ENCODE peak calls at places on chromosomes 12 and 14, in five cellular contexts. M, D, I, X and C are unnamed samples. For H3K9me3 and H3K4me1, the result is how much of the 10 kb centered on the place peaks cover.

GRCh38 chr12:111428728-111429175 is 23.0 kb downstream of the SH2B3 start:
- DNase-seq in M (no peak), D (peak), I (peak), X (no peak), C (no peak)

GRCh38 chr14:88613552-88614010 is 50.7 kb downstream of the ZC3H14 start:
- DNase-seq in M (no peak), D (no peak), I (no peak), X (no peak), C (no peak)

GRCh38 chr14:75197338-75197737 is 20.9 kb upstream of the TMED10 start:
- DNase-seq in I (no peak), M (no peak), X (no peak), D (no peak), C (no peak)

GRCh38 chr14:64235652-64236640 is 58.2 kb downstream of the ESR2 start:
- DNase-seq in I (no peak), X (no peak), D (peak), M (no peak), C (no peak)

GRCh38 chr12:20262131-20262530 is 106.2 kb upstream of the PDE3A start:
- DNase-seq in D (no peak), X (no peak), I (no peak), M (no peak), C (no peak)

GRCh38 chr12:15978431-15978950 is 67.4 kb downstream of the DERA start:
- DNase-seq in I (no peak), M (no peak), X (no peak), D (no peak), C (no peak)

GRCh38 chr14:61188936-61189808 is 92.0 kb downstream of the TMEM30B start:
- DNase-seq in D (no peak), I (peak), M (peak), X (peak), C (no peak)

GRCh38 chr12:71558445-71558844 is 105.2 kb downstream of the ZFC3H1 start:
- DNase-seq in D (no peak), I (no peak), X (no peak), M (no peak), C (no peak)

GRCh38 chr12:14960548-14961465 is 594 bp downstream of the ARHGDIB start:
- DNase-seq in X (no peak), D (peak), I (peak), M (no peak), C (peak)

GRCh38 chr12:68745376-68745903 is 536 bp upstream of the SLC35E3 start:
- DNase-seq in I (no peak), X (no peak), M (no peak), D (peak), C (no peak)

GRCh38 chr14:101707285-101707842 is 54.1 kb upstream of the PPP2R5C start:
- DNase-seq in X (peak), I (no peak), D (peak), M (peak), C (no peak)

GRCh38 chr14:45526715-45527549 is 273.9 kb upstream of the MIS18BP1 start:
- DNase-seq in X (peak), I (no peak), M (peak), D (peak), C (no peak)

GRCh38 chr12:57127101-57127709 is 1.1 kb upstream of the LRP1 start:
- DNase-seq in X (peak), I (peak), M (peak), D (peak), C (peak)

GRCh38 chr14:105144666-105145380 is 23.8 kb downstream of the JAG2 start:
- DNase-seq in D (no peak), I (peak), M (no peak), X (no peak), C (no peak)

GRCh38 chr14:69886843-69887242 is 7.6 kb downstream of the SMOC1 start:
- DNase-seq in X (no peak), I (no peak), D (no peak), M (no peak), C (no peak)

GRCh38 chr12:55720071-55720564 is at the start of gene RDH5:
- DNase-seq in X (no peak), M (peak), I (peak), D (no peak), C (no peak)
- H3K4me3 ChIP-seq in X (no peak), M (no peak), I (peak), D (no peak), C (no peak)

GRCh38 chr14:40197344-40197743 is 765.1 kb upstream of the FBXO33 start:
- DNase-seq in M (no peak), D (no peak), X (no peak), I (no peak), C (no peak)
- H3K9me3 ChIP-seq in M (under half), D (under half), X (under half), I (under half), C (under half)

DNA sequence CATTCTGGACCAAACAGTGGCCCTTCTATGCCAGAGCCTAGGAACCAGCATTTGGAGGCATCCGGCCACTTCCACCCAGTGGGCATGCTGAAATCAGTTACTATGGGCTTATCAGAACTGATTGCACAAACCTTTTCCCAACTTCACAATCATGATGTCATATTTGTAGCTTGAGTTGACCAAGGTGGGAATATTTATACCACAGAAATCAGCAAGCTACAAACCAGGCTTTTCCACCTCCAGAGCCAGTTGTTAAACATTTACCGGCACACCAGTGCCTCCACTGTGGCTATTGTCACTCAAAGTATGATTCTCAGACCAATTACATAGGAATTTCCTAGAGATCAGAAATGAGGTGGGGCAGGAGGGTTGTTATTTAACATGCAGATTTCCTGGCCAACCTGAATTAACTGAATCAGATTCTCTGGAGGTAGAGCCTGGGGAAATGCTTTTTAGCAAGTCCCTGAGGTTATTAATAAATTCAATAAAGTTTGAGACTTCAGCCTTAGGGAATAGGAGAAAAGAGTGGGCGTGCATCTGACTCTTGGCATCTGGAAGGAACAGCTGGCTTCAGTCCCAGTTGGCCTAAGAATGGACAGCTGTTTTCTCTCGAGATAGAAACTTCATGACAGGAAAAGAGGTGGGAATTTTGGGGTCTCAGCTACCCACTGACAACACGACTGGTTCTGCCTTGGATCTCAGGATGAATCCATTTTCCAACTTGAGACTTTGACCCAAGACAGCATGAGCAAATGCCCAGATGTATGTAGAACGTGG is 273.8 kb downstream of the ZFP36L1 start:
- DNase-seq in I (peak), X (no peak), D (no peak), M (no peak), C (no peak)
- H3K4me1 ChIP-seq in I (half or more), X (under half), D (under half), M (under half), C (under half)

GRCh38 chr12:110369992-110370391 is 33.5 kb downstream of the ANAPC7 start:
- DNase-seq in M (no peak), I (no peak), X (no peak), D (no peak), C (no peak)

GRCh38 chr12:110373025-110373876 is 30.3 kb downstream of the ANAPC7 start:
- DNase-seq in D (peak), M (no peak), X (no peak), I (peak), C (no peak)

GRCh38 chr12:110372056-110372425 is 31.5 kb downstream of the ANAPC7 start:
- DNase-seq in I (no peak), D (no peak), X (no peak), M (no peak), C (no peak)

GRCh38 chr12:110370732-110371141 is 32.8 kb downstream of the ANAPC7 start:
- DNase-seq in D (peak), M (no peak), X (no peak), I (no peak), C (no peak)

DNA sequence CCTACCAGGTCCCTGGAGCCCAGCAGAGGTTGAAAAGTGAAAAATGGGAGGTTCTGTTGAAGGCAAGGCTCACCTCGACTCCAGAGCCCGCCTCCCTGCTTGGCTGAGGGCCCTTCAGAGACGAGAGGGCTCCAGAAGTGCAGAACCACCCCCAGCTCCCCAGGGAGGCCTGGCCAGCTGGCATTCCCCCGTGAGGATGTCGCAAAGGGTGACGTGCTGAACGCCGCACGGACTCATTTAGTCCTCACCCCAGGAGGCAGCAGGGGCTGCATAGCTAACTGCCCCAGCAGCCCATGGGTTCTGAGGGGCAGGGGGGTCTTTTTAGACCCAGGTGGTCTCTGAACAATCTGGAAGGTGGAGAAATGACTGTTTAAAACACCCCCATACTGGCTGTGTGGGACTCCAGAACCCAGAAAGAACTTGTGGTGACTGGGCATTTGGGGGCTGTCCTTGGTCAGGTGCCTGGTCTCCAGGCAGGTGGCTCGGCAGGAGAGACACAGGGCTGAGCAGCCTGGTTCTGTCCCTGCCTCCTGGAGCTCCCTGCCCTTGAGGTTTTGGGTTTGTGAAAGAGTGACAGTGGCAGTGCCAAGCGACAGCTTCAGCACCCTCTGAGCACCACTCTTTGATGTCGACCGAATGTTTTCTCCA is 32.0 kb downstream of the ANAPC7 start:
- DNase-seq in D (peak), M (no peak), I (no peak), X (no peak), C (no peak)
- H3K4me3 ChIP-seq in D (peak), M (no peak), I (no peak), X (no peak), C (no peak)

GRCh38 chr14:37596790-37597189 is 1.4 kb downstream of the TTC6 start:
- DNase-seq in M (no peak), X (no peak), I (no peak), D (no peak), C (no peak)

GRCh38 chr14:37594916-37595808 is at the start of the genes FOXA1 and TTC6:
- DNase-seq in X (peak), D (no peak), I (no peak), M (peak), C (no peak)

GRCh38 chr14:37597538-37598084 is 2.2 kb downstream of the TTC6 start:
- DNase-seq in M (peak), D (no peak), X (no peak), I (no peak), C (no peak)

GRCh38 chr14:37594238-37594915 is 672 bp downstream of the FOXA1 start:
- DNase-seq in M (peak), I (no peak), X (peak), D (peak), C (no peak)

DNA sequence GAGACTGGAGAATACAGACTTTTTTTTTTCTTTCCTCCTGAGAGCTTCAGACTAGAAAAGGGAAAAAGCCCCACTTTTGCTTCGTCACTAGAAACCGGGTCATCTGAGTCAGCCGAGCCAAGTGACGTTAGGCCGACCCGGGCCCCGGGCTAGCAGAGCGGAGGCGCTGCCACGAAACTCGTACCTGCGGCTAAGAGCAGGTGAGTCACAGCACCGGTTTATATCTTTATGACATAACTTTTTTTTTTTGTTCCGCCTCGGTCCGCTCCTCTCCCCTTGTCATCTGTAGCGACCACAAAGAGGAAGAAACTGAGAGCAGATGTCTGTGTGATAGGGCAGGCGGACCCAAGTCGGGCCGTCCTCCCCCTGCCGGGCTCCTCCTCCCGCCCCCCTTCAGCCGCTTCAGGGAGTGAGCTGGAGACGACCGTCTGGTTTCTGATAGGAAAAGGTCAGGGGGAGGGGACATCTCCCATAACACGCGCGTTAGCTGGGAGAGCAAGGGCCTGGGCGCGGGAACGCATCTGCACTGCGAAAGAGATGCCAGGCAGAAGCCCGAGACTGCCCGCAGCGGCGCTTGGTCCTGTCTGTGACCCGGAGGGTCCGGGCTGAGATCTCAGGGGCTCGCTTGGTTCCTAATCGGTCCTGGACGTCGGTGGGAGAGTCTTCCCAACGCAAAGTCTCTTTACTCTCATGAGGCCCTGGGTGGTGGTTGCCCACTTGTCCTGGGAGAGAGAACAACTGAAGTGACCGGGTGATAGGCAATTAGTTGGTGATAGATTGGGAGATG is 573 bp downstream of the TTC6 start:
- DNase-seq in M (peak), D (no peak), X (peak), I (no peak), C (peak)
- H3K9me3 ChIP-seq in M (under half), D (under half), X (under half), I (under half), C (under half)